ENCODE peak calls at places on chromosome 9, in seven cellular contexts. L is NCI-H774, W is GM03348, D is brain pericyte, K is AG10803, A is HFFc6, H is HT1080. U is an unnamed sample.

GRCh38 chr9:114174876-114175771 is 19.8 kb downstream of the COL27A1 start:
- DNase-seq in D (no peak), W (peak; percentile 72), K (peak; percentile 63), H (no peak), A (peak; percentile 67), L (no peak), U (no peak)

GRCh38 chr9:97600531-97601227 is 32.5 kb downstream of the TSTD2 start:
- DNase-seq in L (no peak), W (no peak), K (no peak), H (no peak), D (no peak), A (no peak), U (no peak)

GRCh38 chr9:127676636-127677035 is 30.2 kb upstream of the CFAP157 start:
- DNase-seq in D (no peak), H (peak; percentile 41), K (no peak), W (no peak), A (no peak), L (no peak), U (no peak)

GRCh38 chr9:109912726-109913460 is 132.9 kb downstream of the PALM2AKAP2 start:
- DNase-seq in D (no peak), W (peak; percentile 20), K (peak; percentile 66), H (no peak), A (peak; percentile 52), L (no peak), U (no peak)

GRCh38 chr9:126228779-126229444 is 97.7 kb upstream of the MVB12B start:
- DNase-seq in A (peak; percentile 41), W (peak; percentile 93), H (peak; percentile 37), L (peak; percentile 84), K (peak; percentile 58), D (no peak), U (peak; percentile 23)

GRCh38 chr9:95940265-95940664 is 64.8 kb downstream of the ERCC6L2 start:
- DNase-seq in W (no peak), A (no peak), L (no peak), K (no peak), H (no peak), D (no peak), U (no peak)

GRCh38 chr9:136021891-136022681 is 60.9 kb upstream of the UBAC1 start:
- DNase-seq in W (no peak), A (no peak), K (no peak), H (no peak), D (no peak), L (no peak), U (no peak)

GRCh38 chr9:99601506-99601905 is 220.2 kb upstream of the NR4A3 start:
- DNase-seq in D (no peak), A (no peak), L (peak; percentile 3), W (no peak), K (no peak), H (no peak), U (no peak)

GRCh38 chr9:91693226-91693625 is 256.8 kb downstream of the ROR2 start:
- DNase-seq in W (no peak), D (no peak), L (no peak), A (no peak), H (no peak), K (no peak), U (no peak)

GRCh38 chr9:129225815-129226214 is 47.8 kb upstream of the IER5L start:
- DNase-seq in D (no peak), W (peak; percentile 81), A (peak; percentile 48), H (peak; percentile 89), L (no peak), K (peak; percentile 84), U (peak; percentile 69)

GRCh38 chr9:6873862-6874261 is 116.1 kb downstream of the KDM4C start:
- DNase-seq in K (peak; percentile 30), D (no peak), H (peak; percentile 15), W (no peak), L (no peak), A (peak; percentile 9), U (no peak)

GRCh38 chr9:110738982-110739381 is 70.4 kb downstream of the MUSK start:
- DNase-seq in K (no peak), L (no peak), D (no peak), A (no peak), H (peak; percentile 15), W (no peak), U (no peak)

GRCh38 chr9:36166150-36166927 is 2.8 kb upstream of the CCIN start:
- DNase-seq in A (peak; percentile 78), L (peak; percentile 66), H (peak; percentile 88), W (peak; percentile 95), D (no peak), K (peak; percentile 85), U (no peak)

U was measured in AG09319.